ENCODE peak calls at places on chromosomes 7 and 10, in five cellular contexts. R is CD8-positive, alpha-beta T cell; W is naive thymus-derived CD4-positive, alpha-beta T cell; N is activated naive CD8-positive, alpha-beta T cell treated with anti-CD3 and anti-CD28 coated beads for 36 hours; D is T-cell. S is an unnamed sample.

GRCh38 chr7:123637203-123637602 is 18.5 kb upstream of the LMOD2 start:
- DNase-seq in W (no peak), R (no peak), D (no peak), N (no peak), S (no peak)

GRCh38 chr10:113228570-113228969 is 278.5 kb downstream of the TCF7L2 start:
- DNase-seq in W (no peak), R (no peak), D (no peak), N (no peak), S (no peak)

GRCh38 chr7:117296066-117296465 is 26.8 kb downstream of the WNT2 start:
- DNase-seq in R (no peak), N (no peak), W (no peak), D (no peak), S (no peak)

GRCh38 chr10:51405580-51406367 is 293.6 kb downstream of the CSTF2T start:
- DNase-seq in R (no peak), W (no peak), D (no peak), N (no peak), S (no peak)

GRCh38 chr7:116687801-116688201 is 15.8 kb downstream of the MET start:
- DNase-seq in R (no peak), D (no peak), W (no peak), N (no peak), S (no peak)

GRCh38 chr10:21238044-21238443 is 287.4 kb downstream of the SKIDA1 start:
- DNase-seq in R (no peak), N (no peak), W (no peak), D (no peak), S (no peak)

GRCh38 chr7:12322287-12322902 is 81.3 kb downstream of the VWDE start:
- DNase-seq in W (no peak), R (no peak), D (no peak), N (no peak), S (peak; percentile 53)

GRCh38 chr7:28815369-28815927 is 142.7 kb downstream of the TRIL start:
- DNase-seq in N (no peak), R (no peak), D (no peak), W (no peak), S (no peak)

GRCh38 chr7:151851782-151852181 is 25.1 kb downstream of the PRKAG2 start:
- DNase-seq in N (peak; percentile 16), R (no peak), W (no peak), D (no peak), S (no peak)

GRCh38 chr7:28871083-28871482 is 87.0 kb downstream of the TRIL start:
- DNase-seq in N (no peak), W (no peak), D (no peak), R (no peak), S (no peak)

GRCh38 chr7:106693659-106694353 is 32.8 kb upstream of the CCDC71L start:
- DNase-seq in D (no peak), R (no peak), W (no peak), N (no peak), S (no peak)

GRCh38 chr10:97529685-97530465 is 31.2 kb downstream of the UBTD1 start:
- DNase-seq in D (no peak), W (no peak), R (no peak), N (no peak), S (no peak)

GRCh38 chr7:140084972-140085371 is 22.2 kb upstream of the PARP12 start:
- DNase-seq in N (peak; percentile 43), R (no peak), D (peak; percentile 19), W (no peak), S (no peak)

GRCh38 chr10:114520453-114520852 is 116.2 kb upstream of the AFAP1L2 start:
- DNase-seq in R (no peak), W (no peak), D (no peak), N (no peak), S (no peak)

GRCh38 chr10:104333037-104333727 is 5.1 kb downstream of the ITPRIP start:
- DNase-seq in N (peak; percentile 63), W (no peak), D (peak; percentile 84), R (peak; percentile 72), S (peak; percentile 84)

GRCh38 chr10:75553550-75553949 is 122.1 kb downstream of the LRMDA start:
- DNase-seq in W (no peak), D (no peak), R (no peak), N (no peak), S (no peak)

GRCh38 chr10:30782543-30783461 is 153.2 kb upstream of the LYZL2 start:
- DNase-seq in N (no peak), R (no peak), W (no peak), D (no peak), S (no peak)

GRCh38 chr7:94423865-94424264 is 29.2 kb downstream of the COL1A2 start:
- DNase-seq in D (no peak), W (no peak), N (no peak), R (no peak), S (no peak)

GRCh38 chr7:128032605-128033235 is 1.5 kb upstream of the LRRC4 start:
- DNase-seq in W (peak; percentile 23), R (no peak), D (no peak), N (peak; percentile 32), S (no peak)

GRCh38 chr7:112236597-112236996 is 30.1 kb downstream of the ZNF277 start:
- DNase-seq in R (no peak), W (no peak), N (no peak), D (no peak), S (no peak)

GRCh38 chr10:77163670-77164348 is 473.8 kb downstream of the KCNMA1 start:
- DNase-seq in D (no peak), W (no peak), R (no peak), N (no peak), S (no peak)

GRCh38 chr10:115572740-115573455 is 479.7 kb downstream of the ATRNL1 start:
- DNase-seq in R (no peak), D (no peak), N (no peak), W (no peak), S (no peak)

GRCh38 chr10:70584366-70584765 is 18.2 kb downstream of the PRF1 start:
- DNase-seq in D (no peak), W (no peak), R (no peak), N (no peak), S (no peak)

GRCh38 chr7:1951600-1951999 is 281.1 kb downstream of the MAD1L1 start:
- DNase-seq in R (no peak), N (no peak), W (no peak), D (no peak), S (no peak)

GRCh38 chr7:17943006-17943405 is 2.7 kb upstream of the SNX13 start:
- DNase-seq in D (no peak), R (no peak), W (no peak), N (no peak), S (no peak)

GRCh38 chr7:128352636-128353035 is 8.9 kb downstream of the PRRT4 start:
- DNase-seq in W (no peak), D (no peak), R (no peak), N (no peak), S (no peak)

GRCh38 chr7:23893942-23894890 is 184.2 kb downstream of the STK31 start:
- DNase-seq in N (peak; percentile 72), D (no peak), W (peak; percentile 56), R (no peak), S (no peak)

GRCh38 chr10:132133005-132133404 is 53.7 kb upstream of the DPYSL4 start:
- DNase-seq in W (no peak), N (no peak), R (no peak), D (no peak), S (no peak)

GRCh38 chr7:2215851-2216250 is 16.9 kb downstream of the MAD1L1 start:
- DNase-seq in R (no peak), N (no peak), D (no peak), W (no peak), S (no peak)

GRCh38 chr7:105295626-105296352 is 92.9 kb downstream of the SRPK2 start:
- DNase-seq in W (no peak), D (no peak), N (no peak), R (no peak), S (no peak)

S was measured in stimulated activated naive CD4-positive, alpha-beta T cell.